ENCODE peak calls at places on chromosome 12, in nine cellular contexts. P, M, I, Q, A, U, X, C and N are unnamed samples.

GRCh38 chr12:104131609-104132008 is 6.4 kb downstream of the NFYB start:
- DNase-seq in P (no peak), M (no peak), I (no peak), Q (no peak), A (no peak), U (no peak), X (no peak), C (no peak), N (no peak)

GRCh38 chr12:75482636-75483035 is 2.1 kb downstream of the GLIPR1 start:
- DNase-seq in P (peak), M (no peak), I (no peak), Q (peak), A (no peak), U (no peak), X (no peak), C (no peak), N (no peak)

GRCh38 chr12:70666364-70666763 is 29.1 kb upstream of the PTPRB start:
- DNase-seq in P (no peak), M (no peak), I (no peak), Q (no peak), A (no peak), U (no peak), X (no peak), C (no peak), N (no peak)

GRCh38 chr12:77625441-77625840 is 205.3 kb upstream of the NAV3 start:
- DNase-seq in P (peak), M (no peak), I (no peak), Q (no peak), A (no peak), U (no peak), X (peak), C (no peak), N (peak)

GRCh38 chr12:131983554-131983953 is 33.8 kb downstream of the EP400 start:
- DNase-seq in P (no peak), M (no peak), I (no peak), Q (no peak), A (no peak), U (no peak), X (no peak), C (no peak), N (no peak)

GRCh38 chr12:123472438-123472849 is 14.5 kb downstream of the SNRNP35 start:
- DNase-seq in P (no peak), M (no peak), I (no peak), Q (no peak), A (no peak), U (no peak), X (no peak), C (no peak), N (no peak)

GRCh38 chr12:42735869-42736361 is 146.4 kb upstream of the PRICKLE1 start:
- DNase-seq in P (peak), M (no peak), I (no peak), Q (no peak), A (no peak), U (no peak), X (peak), C (no peak), N (no peak)

GRCh38 chr12:104910196-104910840 is 47.8 kb downstream of the SLC41A2 start:
- DNase-seq in P (peak), M (no peak), I (no peak), Q (no peak), A (no peak), U (no peak), X (peak), C (no peak), N (no peak)

GRCh38 chr12:109595321-109595902 is 21.8 kb downstream of the MVK start:
- DNase-seq in P (no peak), M (no peak), I (no peak), Q (no peak), A (peak), U (no peak), X (no peak), C (no peak), N (no peak)

GRCh38 chr12:5191803-5192538 is 148.3 kb downstream of the KCNA5 start:
- DNase-seq in P (no peak), M (no peak), I (no peak), Q (no peak), A (no peak), U (no peak), X (no peak), C (no peak), N (peak)

GRCh38 chr12:57539134-57539768 is 7.7 kb downstream of the DCTN2 start:
- DNase-seq in P (no peak), M (no peak), I (no peak), Q (no peak), A (no peak), U (no peak), X (no peak), C (no peak), N (no peak)

GRCh38 chr12:125776212-125776611 is 711.0 kb downstream of the AACS start:
- DNase-seq in P (no peak), M (no peak), I (no peak), Q (no peak), A (no peak), U (no peak), X (no peak), C (no peak), N (no peak)

GRCh38 chr12:106170285-106170684 is 31.5 kb upstream of the NUAK1 start:
- DNase-seq in P (peak), M (no peak), I (no peak), Q (no peak), A (no peak), U (no peak), X (peak), C (no peak), N (peak)

GRCh38 chr12:14514946-14515345 is 52.7 kb downstream of the PLBD1 start:
- DNase-seq in P (no peak), M (no peak), I (no peak), Q (no peak), A (no peak), U (no peak), X (peak), C (no peak), N (no peak)

GRCh38 chr12:67068773-67069450 is 200.2 kb upstream of the CAND1 start:
- DNase-seq in P (peak), M (peak), I (peak), Q (no peak), A (peak), U (no peak), X (peak), C (peak), N (peak)

GRCh38 chr12:74816398-74817175 is 279.0 kb downstream of the ATXN7L3B start:
- DNase-seq in P (no peak), M (no peak), I (no peak), Q (no peak), A (no peak), U (no peak), X (no peak), C (no peak), N (no peak)

GRCh38 chr12:10363922-10364838 is 25.7 kb downstream of the KLRK1 start:
- DNase-seq in P (peak), M (peak), I (no peak), Q (peak), A (peak), U (no peak), X (peak), C (no peak), N (peak)

GRCh38 chr12:111685811-111686573 is at the start of the genes ACAD10 and BRAP:
- DNase-seq in P (peak), M (peak), I (peak), Q (peak), A (peak), U (peak), X (peak), C (peak), N (peak)

GRCh38 chr12:11949738-11950403 is 120.9 kb upstream of the BCL2L14 start:
- DNase-seq in P (no peak), M (no peak), I (no peak), Q (peak), A (no peak), U (no peak), X (no peak), C (no peak), N (no peak)

GRCh38 chr12:106902053-106902452 is 53.7 kb upstream of the TMEM263 start:
- DNase-seq in P (no peak), M (no peak), I (no peak), Q (no peak), A (no peak), U (no peak), X (no peak), C (no peak), N (no peak)